ENCODE peak calls at places on chromosomes 2 and 18, in seven cellular contexts. W, N, D, T, V, X and C are unnamed samples.
A peak's percentile ranks its signal among the peaks of the same experiment; 100 is the strongest.

GRCh38 chr2:18645315-18645714 is 55.9 kb upstream of the NT5C1B start:
- DNase-seq in W (no peak), N (no peak), D (no peak), T (no peak), V (no peak), X (no peak), C (no peak)

GRCh38 chr18:50469380-50469781 is 90.5 kb upstream of the MAPK4 start:
- DNase-seq in W (peak; percentile 16), N (no peak), D (no peak), T (peak; percentile 32), V (no peak), X (no peak), C (no peak)

GRCh38 chr18:46289931-46290330 is 185.7 kb downstream of the HAUS1 start:
- DNase-seq in W (no peak), N (no peak), D (no peak), T (no peak), V (no peak), X (no peak), C (no peak)

GRCh38 chr2:35447210-35447609 is 908.4 kb upstream of the CRIM1 start:
- DNase-seq in W (no peak), N (peak; percentile 71), D (no peak), T (no peak), V (no peak), X (no peak), C (no peak)

GRCh38 chr18:45248240-45248903 is 366.9 kb upstream of the SLC14A2 start:
- DNase-seq in W (no peak), N (no peak), D (no peak), T (peak; percentile 64), V (peak; percentile 82), X (no peak), C (peak; percentile 69)

GRCh38 chr2:161207941-161208340 is 47.7 kb downstream of the TANK start:
- DNase-seq in W (no peak), N (no peak), D (no peak), T (no peak), V (peak; percentile 14), X (no peak), C (peak; percentile 26)

GRCh38 chr2:83686863-83687262 is 772.2 kb downstream of the SUCLG1 start:
- DNase-seq in W (no peak), N (no peak), D (no peak), T (no peak), V (no peak), X (no peak), C (peak; percentile 52)

GRCh38 chr2:224457408-224458096 is 55.6 kb upstream of the FAM124B start:
- DNase-seq in W (no peak), N (no peak), D (no peak), T (no peak), V (no peak), X (no peak), C (no peak)

GRCh38 chr2:45849491-45850283 is 198.2 kb downstream of the PRKCE start:
- DNase-seq in W (no peak), N (no peak), D (no peak), T (no peak), V (peak; percentile 73), X (no peak), C (peak; percentile 66)

GRCh38 chr18:56508637-56509036 is 129.8 kb downstream of the TXNL1 start:
- DNase-seq in W (no peak), N (no peak), D (no peak), T (no peak), V (no peak), X (no peak), C (peak; percentile 34)

GRCh38 chr18:69397096-69397495 is 3.6 kb upstream of the DOK6 start:
- DNase-seq in W (no peak), N (no peak), D (peak; percentile 23), T (no peak), V (peak; percentile 68), X (no peak), C (no peak)

GRCh38 chr2:162826901-162827300 is 11.7 kb downstream of the KCNH7 start:
- DNase-seq in W (no peak), N (no peak), D (no peak), T (no peak), V (no peak), X (no peak), C (peak; percentile 15)

GRCh38 chr2:188631037-188631794 is 339.5 kb downstream of the GULP1 start:
- DNase-seq in W (no peak), N (no peak), D (no peak), T (no peak), V (no peak), X (no peak), C (no peak)
- TF ChIP-seq CTCF in W (no peak), N (no peak), D (no peak), T (no peak), V (no peak), X (no peak), C (no peak)

DNA sequence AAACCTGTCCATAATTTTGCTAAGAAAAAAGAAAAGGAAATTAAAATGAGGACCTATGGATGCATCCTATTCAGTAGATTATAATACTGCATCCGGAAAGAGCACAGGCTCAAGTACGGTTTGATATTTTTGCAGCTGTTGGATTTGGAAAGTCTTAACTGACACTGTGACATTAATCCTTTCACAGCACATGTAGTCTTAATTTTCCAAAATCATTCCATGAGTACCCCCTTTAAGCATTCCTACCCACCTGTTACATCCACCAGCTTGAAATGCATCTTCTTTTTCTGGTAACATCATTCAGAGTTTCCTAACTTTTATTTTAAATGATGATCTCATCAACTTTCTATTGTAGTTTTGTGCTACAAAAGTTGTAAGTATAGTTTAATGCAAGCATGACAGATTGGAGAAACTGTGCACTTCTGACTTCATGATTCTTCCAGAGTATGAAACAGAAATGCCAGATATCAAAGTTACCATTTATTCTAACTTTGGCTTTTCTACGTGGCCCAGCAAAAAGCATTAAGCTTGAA is 113.5 kb downstream of the ESCO1 start:
- DNase-seq in W (no peak), N (no peak), D (no peak), T (no peak), V (no peak), X (no peak), C (no peak)
- H3K4me3 ChIP-seq in W (no peak overlapping the region), N (no peak overlapping the region), D (no peak overlapping the region), T (no peak overlapping the region), V (no peak overlapping the region), X (no peak overlapping the region), C (no peak overlapping the region)

GRCh38 chr2:74957886-74958276 is 562 bp upstream of the POLE4 start:
- DNase-seq in W (no peak), N (peak; percentile 74), D (no peak), T (no peak), V (no peak), X (no peak), C (no peak)

GRCh38 chr2:74954500-74954874 is 4.0 kb upstream of the POLE4 start:
- DNase-seq in W (no peak), N (no peak), D (no peak), T (no peak), V (no peak), X (no peak), C (no peak)

GRCh38 chr2:74959106-74959751 is 786 bp downstream of the POLE4 start:
- DNase-seq in W (no peak), N (no peak), D (no peak), T (no peak), V (no peak), X (no peak), C (no peak)

GRCh38 chr2:74953796-74954499 is 4.5 kb upstream of the POLE4 start:
- DNase-seq in W (no peak), N (no peak), D (no peak), T (no peak), V (no peak), X (no peak), C (no peak)

DNA sequence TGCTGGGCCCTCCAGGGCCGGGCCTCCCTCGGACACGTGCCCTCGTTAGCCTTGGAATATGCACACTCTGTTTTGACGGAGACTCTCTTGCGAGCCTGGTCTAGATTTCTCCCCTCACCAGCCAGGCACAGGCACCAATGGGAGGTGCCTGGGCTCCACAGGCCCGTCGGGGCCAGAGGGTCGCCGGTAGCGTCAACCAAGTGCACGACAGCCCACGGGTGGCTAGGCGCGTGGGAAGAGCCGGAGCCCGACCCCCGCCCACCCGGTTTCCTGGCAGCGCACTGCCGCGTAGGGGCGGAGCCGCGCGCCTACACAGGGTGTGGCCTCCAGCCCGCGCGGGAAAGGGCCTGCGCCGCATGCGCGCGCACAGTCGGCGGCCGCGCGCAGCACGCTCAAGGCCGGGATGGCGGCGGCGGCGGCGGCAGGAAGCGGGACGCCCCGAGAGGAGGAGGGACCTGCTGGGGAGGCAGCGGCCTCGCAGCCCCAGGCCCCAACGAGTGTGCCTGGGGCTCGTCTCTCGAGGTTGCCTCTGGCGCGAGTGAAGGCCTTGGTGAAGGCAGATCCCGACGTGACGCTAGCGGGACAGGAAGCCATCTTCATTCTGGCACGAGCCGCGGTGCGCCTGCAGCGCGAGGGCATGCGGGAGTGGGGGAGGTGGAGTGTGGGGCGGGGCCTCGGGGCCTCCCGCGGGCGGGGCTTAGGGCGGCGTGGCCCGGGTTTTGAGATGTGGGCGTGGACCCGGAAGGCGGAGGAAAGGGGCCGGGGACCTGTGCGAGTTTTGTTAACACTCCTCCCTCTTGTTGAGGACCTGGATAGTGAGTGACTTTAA is at the start of gene POLE4:
- DNase-seq in W (peak; percentile 61), N (peak; percentile 94), D (peak; percentile 93), T (peak; percentile 89), V (peak; percentile 91), X (peak; percentile 96), C (peak; percentile 88)
- TF ChIP-seq CTCF in W (no peak), N (no peak), D (no peak), T (no peak), V (no peak), X (no peak), C (no peak)

GRCh38 chr2:20663196-20664070 is 3.5 kb upstream of the GDF7 start:
- DNase-seq in W (no peak), N (no peak), D (no peak), T (no peak), V (no peak), X (no peak), C (no peak)

GRCh38 chr2:20665261-20666113 is 1.5 kb upstream of the GDF7 start:
- DNase-seq in W (no peak), N (no peak), D (peak; percentile 66), T (no peak), V (no peak), X (no peak), C (no peak)

GRCh38 chr2:20666114-20666363 is 905 bp upstream of the GDF7 start:
- DNase-seq in W (no peak), N (no peak), D (peak; percentile 44), T (no peak), V (no peak), X (no peak), C (no peak)

GRCh38 chr2:20664071-20664390 is 2.9 kb upstream of the GDF7 start:
- DNase-seq in W (no peak), N (no peak), D (no peak), T (no peak), V (no peak), X (no peak), C (no peak)

DNA sequence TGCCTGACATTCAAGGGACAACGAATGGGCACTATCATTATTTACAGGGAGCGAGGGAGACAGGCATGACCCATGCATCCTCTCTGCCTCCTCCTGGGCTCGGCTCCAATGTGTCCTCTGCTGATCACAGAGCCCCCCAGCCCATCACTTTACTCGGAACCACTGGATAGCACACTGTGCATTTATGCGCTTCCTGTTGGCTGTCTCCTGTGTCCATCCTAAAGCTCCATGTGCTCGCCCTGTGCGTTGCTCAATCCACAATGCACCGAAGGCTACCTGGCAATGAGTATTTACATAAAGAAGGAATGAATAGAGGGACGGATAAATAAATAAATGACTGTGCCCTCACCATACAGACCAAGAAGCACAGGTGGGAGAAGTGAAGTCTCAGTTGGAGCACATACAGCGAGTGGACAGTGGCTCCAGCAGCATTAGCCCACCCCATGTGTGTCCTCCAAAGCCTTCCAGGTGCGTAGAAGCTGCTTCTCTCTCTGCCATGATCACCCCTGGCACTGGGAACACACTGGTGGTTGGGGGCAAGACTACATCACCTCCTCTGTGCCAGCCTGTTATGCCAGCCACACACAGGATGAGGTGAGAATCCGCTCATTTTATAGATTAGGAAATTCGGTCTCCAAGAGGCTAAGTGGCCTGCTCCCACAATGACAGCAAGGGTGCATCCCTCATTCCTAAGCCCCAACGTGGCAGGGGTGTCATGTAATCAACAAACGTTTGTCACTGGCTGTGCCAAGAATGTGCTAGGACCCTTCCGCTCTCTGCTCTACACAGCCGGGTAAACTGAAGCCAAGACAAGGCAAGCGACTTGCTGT is 2.3 kb upstream of the GDF7 start:
- DNase-seq in W (no peak), N (no peak), D (no peak), T (no peak), V (no peak), X (no peak), C (no peak)
- H3K4me3 ChIP-seq in W (peak overlapping the region; percentile 72), N (no peak overlapping the region), D (peak overlapping the region; percentile 76), T (peak overlapping the region; percentile 57), V (no peak overlapping the region), X (no peak overlapping the region), C (no peak overlapping the region)